ENCODE peak calls at places on chromosome 2, in nine cellular contexts. X, M, N, W, G, B, C, K and R are unnamed samples.
A peak's percentile ranks its signal among the peaks of the same experiment; 100 is the strongest.

GRCh38 chr2:8389373-8390108 is 292.3 kb upstream of the ID2 start:
- DNase-seq in X (no peak), M (no peak), N (no peak), W (no peak), G (no peak), B (peak; percentile 49), C (peak; percentile 12), K (no peak), R (no peak)

GRCh38 chr2:108612514-108613183 is 78.4 kb downstream of the LIMS1 start:
- DNase-seq in X (no peak), M (peak; percentile 80), N (no peak), W (no peak), G (no peak), B (peak; percentile 36), C (no peak), K (no peak), R (no peak)

GRCh38 chr2:3553946-3554345 is 4.2 kb downstream of the RNASEH1 start:
- DNase-seq in X (no peak), M (no peak), N (no peak), W (no peak), G (no peak), B (no peak), C (no peak), K (no peak), R (no peak)

GRCh38 chr2:37417321-37417720 is 72.9 kb downstream of the QPCT start:
- DNase-seq in X (no peak), M (no peak), N (no peak), W (no peak), G (no peak), B (no peak), C (peak; percentile 83), K (no peak), R (no peak)

GRCh38 chr2:15805772-15806171 is 134.6 kb upstream of the MYCN start:
- DNase-seq in X (no peak), M (no peak), N (no peak), W (no peak), G (no peak), B (no peak), C (no peak), K (no peak), R (no peak)

GRCh38 chr2:63052411-63053234 is 2.0 kb downstream of the OTX1 start:
- DNase-seq in X (no peak), M (peak; percentile 18), N (no peak), W (no peak), G (no peak), B (no peak), C (no peak), K (no peak), R (peak; percentile 9)

GRCh38 chr2:229713371-229714079 is 830 bp downstream of the DNER start:
- DNase-seq in X (peak; percentile 27), M (peak; percentile 23), N (no peak), W (no peak), G (peak; percentile 25), B (peak; percentile 56), C (peak; percentile 37), K (peak; percentile 84), R (peak; percentile 45)

GRCh38 chr2:40448476-40449079 is 3.3 kb downstream of the SLC8A1 start:
- DNase-seq in X (peak; percentile 64), M (no peak), N (no peak), W (peak; percentile 56), G (no peak), B (peak; percentile 54), C (peak; percentile 50), K (no peak), R (peak; percentile 26)

GRCh38 chr2:104685591-104685990 is 168.3 kb upstream of the POU3F3 start:
- DNase-seq in X (no peak), M (no peak), N (no peak), W (no peak), G (no peak), B (peak; percentile 39), C (no peak), K (no peak), R (no peak)

GRCh38 chr2:68853035-68853434 is 18.2 kb downstream of the BMP10 start:
- DNase-seq in X (no peak), M (no peak), N (no peak), W (no peak), G (no peak), B (no peak), C (peak; percentile 18), K (no peak), R (no peak)

GRCh38 chr2:124088621-124089020 is 63.5 kb downstream of the CNTNAP5 start:
- DNase-seq in X (no peak), M (no peak), N (no peak), W (no peak), G (no peak), B (no peak), C (no peak), K (no peak), R (no peak)

GRCh38 chr2:223537669-223538601 is 64.2 kb downstream of the SCG2 start:
- DNase-seq in X (peak; percentile 21), M (no peak), N (no peak), W (no peak), G (no peak), B (no peak), C (peak; percentile 68), K (no peak), R (no peak)

GRCh38 chr2:180622122-180622918 is 358.1 kb upstream of the UBE2E3 start:
- DNase-seq in X (peak; percentile 33), M (no peak), N (no peak), W (no peak), G (no peak), B (peak; percentile 69), C (peak; percentile 71), K (no peak), R (no peak)

GRCh38 chr2:27583390-27583915 is 611 bp downstream of the ZNF512 start:
- DNase-seq in X (no peak), M (no peak), N (no peak), W (no peak), G (no peak), B (no peak), C (no peak), K (no peak), R (no peak)

GRCh38 chr2:216083464-216084279 is 2.0 kb downstream of the TMEM169 start:
- DNase-seq in X (no peak), M (no peak), N (no peak), W (peak; percentile 89), G (no peak), B (no peak), C (peak; percentile 23), K (no peak), R (peak; percentile 63)

GRCh38 chr2:237702439-237703397 is 75.3 kb downstream of the LRRFIP1 start:
- DNase-seq in X (no peak), M (no peak), N (peak; percentile 61), W (no peak), G (no peak), B (peak; percentile 36), C (peak; percentile 83), K (no peak), R (peak; percentile 37)

GRCh38 chr2:202035941-202036372 is 2.3 kb downstream of the FZD7 start:
- DNase-seq in X (no peak), M (no peak), N (no peak), W (no peak), G (no peak), B (no peak), C (no peak), K (no peak), R (peak; percentile 31)

GRCh38 chr2:54053830-54054229 is 61.6 kb upstream of the ACYP2 start:
- DNase-seq in X (no peak), M (peak; percentile 25), N (no peak), W (no peak), G (no peak), B (no peak), C (no peak), K (no peak), R (no peak)

GRCh38 chr2:237749002-237749401 is 49.6 kb upstream of the RBM44 start:
- DNase-seq in X (no peak), M (no peak), N (no peak), W (peak; percentile 25), G (no peak), B (no peak), C (no peak), K (no peak), R (no peak)

DNA sequence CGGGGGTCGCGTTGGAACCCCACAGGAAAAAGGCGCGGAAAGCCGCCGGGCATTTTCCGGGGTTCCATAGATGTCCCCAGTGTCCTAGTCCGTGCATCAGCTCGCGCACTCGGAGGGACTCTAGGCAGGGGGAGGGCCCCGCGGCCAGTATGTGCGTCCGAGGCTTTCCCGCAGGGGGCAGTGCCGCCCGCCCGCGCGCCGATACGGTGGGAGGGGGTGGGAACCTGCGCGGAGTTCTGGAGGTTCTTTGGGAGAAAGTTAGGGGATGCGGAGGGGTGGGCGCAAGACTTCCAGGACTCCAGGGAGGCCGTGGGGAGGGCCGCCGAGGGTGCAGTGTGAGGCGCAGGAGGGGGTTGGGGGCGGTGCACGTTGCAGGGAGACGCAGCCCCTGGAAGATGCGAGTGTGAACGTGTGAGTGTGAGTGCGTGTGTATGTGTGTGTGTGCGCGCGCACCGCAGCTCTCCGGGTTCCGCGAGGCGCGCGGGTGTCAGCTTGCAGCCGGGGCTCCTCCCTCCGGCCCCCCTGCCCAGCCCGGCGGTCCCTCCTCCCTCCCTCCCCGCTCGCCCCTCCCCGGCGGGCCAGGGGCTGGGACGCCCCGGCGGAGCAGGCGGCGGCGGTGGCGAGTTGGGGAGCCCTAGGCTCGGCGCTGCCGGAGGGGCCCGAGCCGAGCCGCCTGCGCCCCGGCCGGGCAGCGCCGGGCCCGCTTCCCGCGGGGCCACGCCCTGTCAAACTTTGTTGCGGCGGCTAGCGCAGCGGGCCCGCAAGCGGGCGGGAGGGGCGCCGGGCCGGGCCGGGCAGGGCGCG is at the start of gene TCF7L1:
- DNase-seq in X (peak; percentile 89), M (peak; percentile 26), N (peak; percentile 86), W (peak; percentile 85), G (peak; percentile 91), B (peak; percentile 58), C (peak; percentile 76), K (peak; percentile 60), R (peak; percentile 93)
- TF ChIP-seq CTCF in X (peak; percentile 78), M (peak; percentile 54), N (peak; percentile 92), W (peak; percentile 82), G (peak; percentile 90), B (peak; percentile 59), C (peak; percentile 83), K (peak; percentile 68), R (peak; percentile 80)

GRCh38 chr2:70541481-70542020 is 12.1 kb downstream of the TGFA start:
- DNase-seq in X (no peak), M (no peak), N (no peak), W (no peak), G (no peak), B (peak; percentile 87), C (no peak), K (no peak), R (no peak)
- TF ChIP-seq CTCF in X (no peak), M (no peak), N (no peak), W (no peak), G (no peak), B (peak; percentile 19), C (no peak), K (peak; percentile 60), R (no peak)

DNA sequence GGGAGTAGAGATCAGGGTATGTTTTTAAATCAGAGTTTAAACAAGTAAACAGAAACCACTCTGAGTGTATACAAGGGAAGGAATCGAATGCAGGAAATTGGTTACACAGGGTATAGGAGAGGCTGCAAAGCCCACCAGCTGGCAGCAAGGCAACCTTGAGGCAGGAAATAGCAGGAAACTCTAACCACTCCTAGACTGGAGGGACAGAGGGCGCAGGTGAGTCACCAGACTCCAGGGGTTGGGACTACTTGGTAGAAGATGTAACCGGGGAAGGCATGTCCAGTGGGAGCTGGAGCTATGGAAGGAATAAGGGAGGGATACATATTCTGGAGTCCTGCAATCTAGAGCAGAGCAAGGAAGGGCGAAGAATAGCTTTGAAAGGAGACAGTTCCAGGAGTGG is 152.3 kb downstream of the MEIS1 start:
- DNase-seq in X (peak; percentile 54), M (no peak), N (no peak), W (peak; percentile 77), G (no peak), B (peak; percentile 66), C (peak; percentile 30), K (no peak), R (no peak)
- TF ChIP-seq CTCF in X (peak; percentile 43), M (no peak), N (peak; percentile 23), W (peak; percentile 80), G (peak; percentile 49), B (peak; percentile 27), C (peak; percentile 47), K (no peak), R (peak; percentile 18)

GRCh38 chr2:16900405-16901025 is 234.9 kb upstream of the CYRIA start:
- DNase-seq in X (peak; percentile 63), M (no peak), N (no peak), W (peak; percentile 66), G (no peak), B (peak; percentile 73), C (peak; percentile 30), K (no peak), R (peak; percentile 11)
- TF ChIP-seq CTCF in X (peak; percentile 49), M (peak; percentile 96), N (peak; percentile 33), W (peak; percentile 89), G (peak; percentile 74), B (peak; percentile 46), C (peak; percentile 65), K (peak; percentile 18), R (peak; percentile 44)